ENCODE peak calls at places on chromosomes 1 and 21, in ten cellular contexts. L is gastrocnemius medialis; Y is CD8-positive, alpha-beta memory T cell; R is CD4-positive, CD25-positive, alpha-beta regulatory T cell; C is cardiac muscle cell; X is mesenchymal stem cell; J is lower lobe of right lung; P is aorta; U is BE2C; O is prostate gland. Z is an unnamed sample.

GRCh38 chr1:195899762-195900352 is 708.4 kb downstream of the KCNT2 start:
- DNase-seq in L (no peak), Y (no peak), R (no peak), C (no peak), X (peak; percentile 39), J (no peak), P (no peak), U (peak; percentile 14), O (no peak), Z (no peak)

GRCh38 chr1:59669752-59670312 is 144.9 kb upstream of the HOOK1 start:
- DNase-seq in L (peak; percentile 40), Y (no peak), R (no peak), C (peak; percentile 26), X (peak; percentile 67), J (no peak), P (peak; percentile 80), U (no peak), O (no peak), Z (no peak)

GRCh38 chr1:28297826-28298225 is 31.0 kb upstream of the MED18 start:
- DNase-seq in L (no peak), Y (no peak), R (no peak), C (no peak), X (no peak), J (no peak), P (no peak), U (no peak), O (no peak), Z (no peak)

GRCh38 chr1:60571811-60572210 is 498.2 kb upstream of the C1orf87 start:
- DNase-seq in L (no peak), Y (no peak), R (no peak), C (no peak), X (no peak), J (no peak), P (no peak), U (no peak), O (no peak), Z (no peak)

GRCh38 chr1:225933072-225933471 is 7.9 kb downstream of the LEFTY2 start:
- DNase-seq in L (no peak), Y (no peak), R (no peak), C (no peak), X (peak; percentile 42), J (no peak), P (no peak), U (no peak), O (no peak), Z (no peak)

GRCh38 chr21:40546657-40547056 is 300.3 kb downstream of the DSCAM start:
- DNase-seq in L (no peak), Y (no peak), R (no peak), C (no peak), X (no peak), J (no peak), P (no peak), U (no peak), O (no peak), Z (no peak)

GRCh38 chr1:239263821-239264220 is 122.5 kb upstream of the CHRM3 start:
- DNase-seq in L (no peak), Y (no peak), R (no peak), C (no peak), X (no peak), J (no peak), P (no peak), U (no peak), O (no peak), Z (no peak)

GRCh38 chr1:112817555-112818373 is 102.6 kb upstream of the PPM1J start:
- DNase-seq in L (no peak), Y (no peak), R (no peak), C (no peak), X (no peak), J (no peak), P (no peak), U (no peak), O (no peak), Z (no peak)

DNA sequence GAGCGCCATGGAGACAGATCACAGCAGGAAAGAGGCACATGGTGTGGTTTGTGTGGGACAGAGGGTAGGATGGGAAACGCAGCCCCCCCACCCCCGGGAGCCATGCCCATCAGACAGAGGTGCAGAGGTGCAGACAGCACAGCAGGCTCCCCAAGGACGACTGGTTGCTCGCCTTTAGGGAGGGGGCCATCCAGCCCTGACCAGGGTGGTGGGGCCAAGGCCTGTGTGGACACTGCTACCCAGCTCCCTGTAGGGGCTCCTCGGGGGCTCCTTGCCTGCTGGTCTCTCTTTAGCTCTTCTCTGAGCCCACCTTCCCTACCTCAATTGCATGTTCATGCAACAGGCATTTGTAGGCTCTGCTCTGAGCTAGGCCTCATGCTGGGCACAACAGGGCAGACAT is 3.7 kb downstream of the KCNAB2 start:
- DNase-seq in L (no peak), Y (no peak), R (no peak), C (no peak), X (no peak), J (no peak), P (no peak), U (no peak), O (no peak), Z (no peak)
- H3K4me1 ChIP-seq in L (no peaks in the 10 kb centered on the region), Y (no peaks in the 10 kb centered on the region), R (no peaks in the 10 kb centered on the region), C (peaks cover 4% of the 10 kb centered on the region), X (peaks cover 1% of the 10 kb centered on the region), J (no peaks in the 10 kb centered on the region), P (no peaks in the 10 kb centered on the region), U (peaks cover 15% of the 10 kb centered on the region), O (peaks cover 7% of the 10 kb centered on the region), Z (peaks cover 11% of the 10 kb centered on the region)

DNA sequence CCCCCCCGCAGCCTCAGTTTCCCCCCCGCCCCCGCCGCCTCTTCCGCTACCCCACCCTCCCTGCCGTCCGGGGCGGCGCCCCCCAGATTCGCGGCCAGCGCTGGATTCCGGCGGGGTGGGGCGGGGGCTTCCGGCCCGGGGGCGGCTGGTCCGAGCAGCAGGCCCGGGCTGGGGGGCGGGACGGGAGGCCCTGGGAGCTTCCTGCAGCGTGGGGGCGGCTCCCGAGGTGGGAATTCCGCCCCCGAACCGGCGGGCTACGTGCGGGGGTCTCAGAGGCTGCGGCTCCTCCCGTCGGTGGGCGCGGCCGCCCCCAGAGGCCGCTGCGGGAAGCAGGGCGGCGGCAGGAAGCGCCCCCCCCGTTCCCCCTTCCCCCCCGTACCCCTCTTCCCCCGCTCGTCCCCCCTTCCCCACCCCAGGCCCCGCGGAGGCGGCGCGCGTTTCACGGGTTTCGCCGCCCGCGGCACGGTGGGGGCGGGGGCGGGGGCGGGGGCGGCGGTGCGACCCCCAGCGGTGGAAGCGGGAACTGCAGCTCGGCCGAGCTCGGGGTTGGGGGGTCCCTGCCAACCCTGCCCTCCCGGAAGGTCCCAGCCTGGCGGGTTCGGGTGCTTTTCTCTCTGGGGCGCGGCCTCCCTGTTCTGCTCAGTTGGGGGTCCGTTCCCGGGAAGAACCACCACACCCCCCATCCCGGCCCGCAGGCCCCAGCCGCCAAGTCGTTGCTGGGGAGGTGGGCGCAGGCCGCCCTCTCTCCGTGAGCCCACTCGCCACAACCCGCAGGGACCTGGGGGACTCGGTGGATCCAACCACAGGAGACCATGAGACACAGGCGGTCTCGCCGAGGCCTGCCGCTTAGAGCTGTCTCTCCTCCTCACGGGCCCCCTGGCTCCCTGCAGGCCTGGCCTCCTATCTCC is 76.3 kb downstream of the MORN1 start:
- DNase-seq in L (no peak), Y (peak; percentile 84), R (peak; percentile 73), C (peak; percentile 74), X (peak; percentile 72), J (peak; percentile 76), P (peak; percentile 89), U (peak; percentile 49), O (no peak), Z (no peak)
- H3K4me1 ChIP-seq in L (peaks cover 18% of the 10 kb centered on the region), Y (peaks cover 44% of the 10 kb centered on the region), R (peaks cover 46% of the 10 kb centered on the region), C (peaks cover 27% of the 10 kb centered on the region), X (peaks cover 78% of the 10 kb centered on the region), J (peaks cover 63% of the 10 kb centered on the region), P (no peaks in the 10 kb centered on the region), U (peaks cover 4% of the 10 kb centered on the region), O (peaks cover 27% of the 10 kb centered on the region), Z (peaks cover 94% of the 10 kb centered on the region)

DNA sequence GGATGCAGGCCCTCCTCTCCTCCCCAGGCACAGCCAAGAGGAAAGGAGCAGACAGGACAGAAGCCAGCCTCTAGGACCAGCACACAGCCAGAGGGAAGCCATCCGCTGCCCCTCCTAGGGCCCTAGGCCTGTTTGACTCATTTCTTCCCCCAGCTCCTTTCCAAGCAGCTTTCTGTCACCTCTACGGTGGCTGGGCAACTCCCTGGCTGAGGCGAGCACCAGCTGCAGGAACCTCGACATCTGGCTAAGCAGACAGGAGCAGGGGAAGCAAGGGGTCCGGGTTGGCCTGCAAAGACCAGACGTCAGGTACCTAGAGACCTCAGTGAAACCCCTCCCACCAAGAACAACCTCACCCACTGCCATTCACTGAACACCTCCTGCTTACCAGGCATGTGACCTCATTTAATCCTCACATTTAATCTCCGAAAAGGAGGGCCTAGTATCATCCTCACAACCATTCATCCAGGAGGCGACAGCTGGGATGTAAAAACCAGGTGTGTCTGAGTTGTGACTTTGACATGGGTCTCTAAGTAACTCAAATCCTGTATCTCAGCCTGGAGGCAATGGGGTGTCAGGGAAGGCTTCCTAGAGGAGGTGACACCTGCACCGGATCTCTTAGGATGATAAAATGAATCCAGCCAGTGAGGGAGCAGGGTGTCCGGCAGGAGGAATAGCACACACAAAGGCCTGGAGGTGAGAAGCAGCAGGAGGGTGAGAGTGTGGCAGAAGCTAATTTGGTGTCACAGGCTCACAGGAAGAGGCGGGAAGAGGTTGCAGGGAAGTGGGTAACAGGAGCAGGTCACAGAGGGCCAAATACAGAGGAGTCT is 5.9 kb downstream of the LRP8 start:
- DNase-seq in L (no peak), Y (no peak), R (no peak), C (no peak), X (no peak), J (peak; percentile 14), P (no peak), U (no peak), O (no peak), Z (no peak)
- H3K4me1 ChIP-seq in L (peaks cover 16% of the 10 kb centered on the region), Y (peaks cover 11% of the 10 kb centered on the region), R (peaks cover 18% of the 10 kb centered on the region), C (peaks cover 3% of the 10 kb centered on the region), X (peaks cover 12% of the 10 kb centered on the region), J (peaks cover 27% of the 10 kb centered on the region), P (no peaks in the 10 kb centered on the region), U (peaks cover 9% of the 10 kb centered on the region), O (peaks cover 3% of the 10 kb centered on the region), Z (peaks cover 18% of the 10 kb centered on the region)

GRCh38 chr1:38207906-38208305 is 161.3 kb upstream of the POU3F1 start:
- DNase-seq in L (no peak), Y (no peak), R (no peak), C (no peak), X (no peak), J (no peak), P (no peak), U (no peak), O (no peak), Z (no peak)

GRCh38 chr1:38207275-38207674 is 160.7 kb upstream of the POU3F1 start:
- DNase-seq in L (no peak), Y (no peak), R (no peak), C (no peak), X (no peak), J (no peak), P (no peak), U (no peak), O (no peak), Z (no peak)

GRCh38 chr1:38210612-38211177 is 164.1 kb upstream of the POU3F1 start:
- DNase-seq in L (no peak), Y (no peak), R (no peak), C (no peak), X (no peak), J (no peak), P (no peak), U (no peak), O (no peak), Z (no peak)

GRCh38 chr1:38209986-38210385 is 163.4 kb upstream of the POU3F1 start:
- DNase-seq in L (no peak), Y (no peak), R (no peak), C (no peak), X (no peak), J (no peak), P (no peak), U (peak; percentile 27), O (no peak), Z (no peak)

DNA sequence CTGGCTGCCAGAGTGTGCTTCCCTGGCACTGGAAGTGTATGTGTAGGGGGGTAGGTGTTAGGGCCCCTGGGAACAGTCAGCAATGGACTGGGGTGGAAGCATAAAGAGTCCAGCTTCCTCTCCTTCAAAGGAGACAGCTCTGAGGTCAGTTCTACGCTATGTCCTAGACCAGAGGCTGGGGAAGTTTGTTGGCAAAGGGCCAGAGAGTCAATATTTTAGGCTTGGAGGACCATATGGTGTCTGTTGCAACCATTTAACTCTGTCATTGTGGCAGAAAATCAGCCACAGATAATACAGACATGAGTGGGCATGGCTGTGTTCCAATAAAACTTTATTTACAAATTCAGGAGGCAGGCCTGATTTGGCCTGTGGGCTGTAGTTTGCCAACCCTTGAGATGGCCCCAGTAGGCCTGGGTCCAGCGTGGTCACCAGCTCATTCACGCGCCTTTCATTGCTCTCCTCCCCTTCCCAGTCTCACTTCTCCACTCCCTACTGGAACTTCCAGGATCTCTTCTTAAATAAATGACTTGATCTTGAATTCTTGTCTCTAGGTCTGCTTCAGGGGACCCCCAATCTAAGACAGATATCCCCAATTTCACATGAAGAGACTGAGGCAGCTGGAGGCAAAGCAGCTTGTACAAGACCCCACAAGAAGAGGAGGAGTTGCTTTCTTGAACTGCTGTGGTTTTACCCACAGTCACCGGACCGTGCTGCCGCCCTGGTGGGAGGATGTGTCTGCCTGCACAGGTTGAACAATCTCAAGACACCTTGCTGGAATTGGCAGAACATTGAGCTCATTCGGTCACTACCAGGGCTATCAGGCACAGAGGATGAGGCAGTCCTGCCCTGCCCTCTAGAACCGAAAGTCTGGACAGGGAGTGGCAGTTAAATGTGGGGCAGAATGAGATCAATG is 162.4 kb upstream of the POU3F1 start:
- DNase-seq in L (no peak), Y (no peak), R (no peak), C (no peak), X (no peak), J (no peak), P (no peak), U (peak; percentile 14), O (no peak), Z (no peak)
- H3K4me1 ChIP-seq in L (no peaks in the 10 kb centered on the region), Y (no peaks in the 10 kb centered on the region), R (no peaks in the 10 kb centered on the region), C (no peaks in the 10 kb centered on the region), X (no peaks in the 10 kb centered on the region), J (no peaks in the 10 kb centered on the region), P (no peaks in the 10 kb centered on the region), U (peaks cover 3% of the 10 kb centered on the region), O (no peaks in the 10 kb centered on the region), Z (no peaks in the 10 kb centered on the region)

Z was measured in right atrium auricular region.